ENCODE peak calls at places on chromosomes 6 and 20, in nine cellular contexts. M is tibial artery, K is uterus, L is esophagus squamous epithelium, T is cardiac muscle cell, U is left ventricle myocardium inferior, C is HCT116, D is left lung, J is mammary epithelial cell. Y is an unnamed sample.

GRCh38 chr20:25022680-25023079 is 30.1 kb upstream of the APMAP start:
- DNase-seq in K (no peak), D (peak; percentile 91), J (peak; percentile 86), C (no peak), U (peak; percentile 48), T (no peak), L (no peak), M (peak; percentile 65), Y (no peak)

GRCh38 chr6:1240766-1241165 is 71.1 kb upstream of the FOXQ1 start:
- DNase-seq in C (no peak), D (no peak), L (no peak), T (no peak), M (no peak), J (peak; percentile 49), U (no peak), K (no peak), Y (no peak)

GRCh38 chr6:125421853-125422252 is 120.1 kb upstream of the HDDC2 start:
- DNase-seq in U (peak; percentile 18), J (no peak), L (no peak), M (peak; percentile 80), K (no peak), D (peak; percentile 58), C (no peak), T (peak; percentile 60), Y (no peak)

GRCh38 chr6:151891524-151891923 is 84.0 kb downstream of the ESR1 start:
- DNase-seq in L (no peak), T (no peak), C (no peak), D (no peak), K (no peak), M (no peak), U (no peak), J (no peak), Y (no peak)

GRCh38 chr20:49866051-49866450 is 49.3 kb downstream of the SPATA2 start:
- DNase-seq in U (no peak), M (no peak), L (no peak), D (no peak), J (no peak), K (no peak), T (no peak), C (no peak), Y (no peak)

GRCh38 chr6:82248233-82248735 is 740 bp upstream of the IBTK start:
- DNase-seq in C (peak; percentile 49), L (no peak), T (no peak), K (no peak), J (peak; percentile 40), M (no peak), D (no peak), U (no peak), Y (no peak)

GRCh38 chr6:157398151-157398550 is 17.2 kb downstream of the ZDHHC14 start:
- DNase-seq in J (no peak), T (no peak), C (no peak), L (no peak), D (no peak), K (no peak), U (no peak), M (no peak), Y (no peak)

GRCh38 chr20:20731000-20731944 is 18.8 kb upstream of the RALGAPA2 start:
- DNase-seq in T (no peak), L (no peak), K (no peak), M (no peak), D (no peak), U (no peak), J (no peak), C (no peak), Y (no peak)

GRCh38 chr6:73985891-73986290 is 289.9 kb downstream of the CD109 start:
- DNase-seq in D (no peak), J (peak; percentile 45), T (no peak), L (no peak), K (no peak), U (no peak), M (no peak), C (peak; percentile 12), Y (no peak)

GRCh38 chr20:32339116-32339515 is 19.0 kb upstream of the ASXL1 start:
- DNase-seq in J (no peak), L (no peak), U (no peak), D (no peak), M (no peak), C (no peak), T (no peak), K (no peak), Y (no peak)

GRCh38 chr20:49534314-49534713 is 33.6 kb downstream of the PTGIS start:
- DNase-seq in L (no peak), C (peak; percentile 48), T (peak; percentile 76), K (peak; percentile 54), M (no peak), J (peak; percentile 36), U (no peak), D (no peak), Y (peak; percentile 36)

GRCh38 chr20:740162-740561 is 28.1 kb downstream of the SLC52A3 start:
- DNase-seq in T (no peak), L (no peak), K (no peak), M (no peak), U (no peak), J (no peak), D (no peak), C (no peak), Y (no peak)

GRCh38 chr20:57306747-57307146 is 22.9 kb upstream of the SPO11 start:
- DNase-seq in C (no peak), L (no peak), T (no peak), K (no peak), U (no peak), M (no peak), J (no peak), D (no peak), Y (no peak)

GRCh38 chr6:167685654-167686053 is 141.1 kb upstream of the AFDN start:
- DNase-seq in U (no peak), K (no peak), L (no peak), C (no peak), D (no peak), T (no peak), J (no peak), M (no peak), Y (no peak)
- H3K9me3 ChIP-seq in U (no peaks in the 10 kb centered on the region), K (no peaks in the 10 kb centered on the region), L (no peaks in the 10 kb centered on the region), C (no peaks in the 10 kb centered on the region), D (no peaks in the 10 kb centered on the region), T (no peaks in the 10 kb centered on the region), J (peaks cover 29% of the 10 kb centered on the region), M (no peaks in the 10 kb centered on the region), Y (no peaks in the 10 kb centered on the region)

DNA sequence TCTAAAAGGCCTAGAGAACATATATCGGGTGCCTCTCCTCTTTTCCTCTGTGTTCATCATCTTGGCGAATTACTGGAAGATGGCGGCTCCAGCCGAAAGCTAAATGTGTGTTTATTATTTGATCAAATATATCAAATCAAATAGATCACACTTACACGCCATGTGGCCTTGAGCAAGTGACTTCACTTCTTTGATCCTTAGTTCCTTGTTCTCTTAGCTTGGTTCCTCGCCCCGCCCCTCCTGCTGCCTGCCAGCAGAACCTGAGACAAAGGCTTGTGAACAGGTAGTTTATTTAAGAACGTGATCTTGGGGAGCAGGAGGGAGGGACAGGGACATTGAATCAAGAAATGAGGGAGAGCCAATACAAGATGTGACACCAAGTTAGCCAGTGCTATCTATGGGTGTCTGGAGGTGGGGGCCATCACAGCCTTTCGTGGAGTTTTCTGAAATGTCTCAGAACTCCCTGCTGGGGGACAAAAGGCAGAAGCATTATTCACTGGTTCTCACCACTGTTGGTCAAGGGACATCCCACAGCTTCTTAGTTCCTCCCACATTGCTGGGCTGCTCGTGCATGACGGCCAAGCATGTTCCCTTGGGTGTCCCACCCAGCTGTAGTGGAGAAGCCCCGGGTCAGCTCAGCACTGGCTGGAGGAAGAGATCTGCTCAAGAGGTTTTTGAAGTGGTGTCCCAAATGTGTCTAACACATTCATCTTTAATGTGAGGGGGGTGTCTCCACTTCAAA is 44.9 kb upstream of the RNF24 start:
- DNase-seq in J (no peak), K (no peak), C (no peak), L (no peak), D (peak; percentile 90), T (no peak), U (peak; percentile 71), M (no peak), Y (no peak)
- H3K27ac ChIP-seq in J (no peak overlapping the region), K (no peak overlapping the region), C (no peak overlapping the region), L (peak overlapping the region; percentile 22), D (peak overlapping the region; percentile 71), T (no peak overlapping the region), U (peak overlapping the region; percentile 67), M (no peak overlapping the region), Y (no peak overlapping the region)

DNA sequence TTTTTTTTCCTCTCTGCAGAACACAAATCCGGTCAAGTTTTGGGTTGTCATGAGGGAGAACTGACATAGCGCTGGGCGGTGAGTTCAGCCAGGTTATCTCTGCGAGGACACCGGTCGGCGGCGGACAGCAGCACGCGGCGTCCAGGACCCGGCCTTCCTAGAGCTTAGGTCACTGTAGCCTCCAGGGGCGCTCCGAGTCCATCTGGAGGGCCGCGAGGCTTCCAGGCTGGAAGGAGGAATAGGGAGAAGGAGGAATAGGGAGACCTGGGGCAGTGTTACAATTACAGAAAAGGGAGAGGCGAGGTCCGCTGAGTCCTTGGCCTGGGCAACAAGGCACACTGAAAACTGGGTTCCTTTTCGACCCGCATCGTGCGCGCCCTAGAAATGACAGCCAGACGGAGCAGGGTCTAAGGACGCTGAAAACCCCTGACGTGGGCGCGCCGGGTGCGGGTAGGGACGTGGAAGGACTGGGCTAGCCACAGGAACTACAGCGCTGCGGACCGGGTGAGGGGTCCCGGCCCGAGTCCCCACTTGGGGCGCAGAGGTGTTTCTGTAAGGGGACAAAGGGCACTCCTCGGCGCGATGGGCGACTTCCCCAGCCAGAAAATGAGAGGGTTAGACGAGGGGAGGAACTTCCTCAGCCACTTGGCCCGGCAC is 536 bp upstream of the FNDC1 start:
- DNase-seq in K (peak; percentile 46), J (no peak), U (peak; percentile 47), T (peak; percentile 85), C (no peak), L (no peak), M (no peak), D (no peak), Y (no peak)
- TF ChIP-seq CTCF in K (peak; percentile 30), J (no peak), U (peak; percentile 40), T (peak; percentile 58), C (no peak), L (no peak), M (peak; percentile 21), D (peak; percentile 8), Y (no peak)

DNA sequence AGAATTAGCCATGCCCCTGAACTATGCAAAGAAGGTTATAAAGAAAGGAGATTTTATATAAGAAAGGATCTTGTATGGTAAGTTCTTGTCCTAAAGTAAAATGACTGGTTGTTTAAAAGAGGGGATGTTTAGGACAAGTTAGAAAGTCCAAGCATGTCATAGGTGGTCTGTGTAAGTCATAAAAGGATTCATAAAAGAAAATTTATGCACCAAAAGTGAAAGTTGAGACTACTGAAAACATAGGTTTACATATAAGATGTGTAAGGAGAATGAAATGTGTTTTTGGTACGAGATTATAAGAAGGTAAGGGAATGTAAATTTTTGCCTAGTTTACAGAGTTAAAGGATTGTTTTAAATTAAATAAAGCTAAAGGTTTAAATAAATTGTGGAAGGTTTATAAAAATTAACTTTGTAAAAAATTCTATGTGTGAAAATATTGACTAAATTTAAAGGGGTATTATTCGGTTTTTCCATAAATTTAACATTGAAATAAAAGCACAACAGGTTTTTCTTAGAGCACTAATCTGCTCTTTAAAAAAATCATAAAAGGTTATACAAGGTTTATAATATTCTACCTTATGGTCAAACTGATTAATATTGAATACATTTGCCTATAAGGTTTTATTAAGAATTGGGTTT is 93.6 kb upstream of the UST start:
- DNase-seq in D (no peak), U (no peak), C (peak; percentile 19), L (no peak), M (no peak), K (no peak), T (peak; percentile 1), J (no peak), Y (no peak)
- H3K9me3 ChIP-seq in D (peaks cover 13% of the 10 kb centered on the region), U (peaks cover 20% of the 10 kb centered on the region), C (no peaks in the 10 kb centered on the region), L (no peaks in the 10 kb centered on the region), M (no peaks in the 10 kb centered on the region), K (no peaks in the 10 kb centered on the region), T (peaks cover 3% of the 10 kb centered on the region), J (no peaks in the 10 kb centered on the region), Y (no peaks in the 10 kb centered on the region)

GRCh38 chr6:154981071-154981373 is 14.1 kb upstream of the TIAM2 start:
- DNase-seq in M (no peak), D (no peak), L (no peak), K (no peak), J (peak; percentile 88), U (no peak), T (no peak), C (no peak), Y (no peak)
- H3K27ac ChIP-seq in M (no peak overlapping the region), D (no peak overlapping the region), L (no peak overlapping the region), K (no peak overlapping the region), J (no peak overlapping the region), U (no peak overlapping the region), T (no peak overlapping the region), C (no peak overlapping the region), Y (no peak overlapping the region)